ENCODE peak calls at places on chromosomes 13 and 19, in six cellular contexts. One of them, this sample, is unnamed.

GRCh38 chr13:111602874-111603273 is 282.4 kb downstream of the TEX29 start:
- DNase-seq in kidney glomerular epithelial cell: no peak
- DNase-seq in H1: no peak
- DNase-seq in activated B cell treated with CpG ODN at 0.5 μM for 24 hours: no peak
- DNase-seq in SW480: no peak
- DNase-seq in GM20000: no peak
- DNase-seq in this sample: no peak

GRCh38 chr19:15989889-15990288 is 41.1 kb downstream of the OR10H4 start:
- DNase-seq in activated B cell treated with CpG ODN at 0.5 μM for 24 hours: no peak
- DNase-seq in SW480: no peak
- DNase-seq in kidney glomerular epithelial cell: no peak
- DNase-seq in H1: no peak
- DNase-seq in GM20000: no peak
- DNase-seq in this sample: no peak

GRCh38 chr19:49887653-49888477 is 8.8 kb downstream of the IL4I1 start:
- DNase-seq in SW480: no peak
- DNase-seq in activated B cell treated with CpG ODN at 0.5 μM for 24 hours: no peak
- DNase-seq in H1: no peak
- DNase-seq in kidney glomerular epithelial cell: no peak
- DNase-seq in GM20000: no peak
- DNase-seq in this sample: no peak

GRCh38 chr19:17103177-17103576 is 27.6 kb downstream of the MYO9B start:
- DNase-seq in activated B cell treated with CpG ODN at 0.5 μM for 24 hours: no peak
- DNase-seq in GM20000: no peak
- DNase-seq in H1: peak
- DNase-seq in kidney glomerular epithelial cell: no peak
- DNase-seq in SW480: no peak
- DNase-seq in this sample: no peak

GRCh38 chr13:20128459-20128927 is 32.4 kb downstream of the GJA3 start:
- DNase-seq in GM20000: no peak
- DNase-seq in activated B cell treated with CpG ODN at 0.5 μM for 24 hours: no peak
- DNase-seq in H1: no peak
- DNase-seq in SW480: peak
- DNase-seq in kidney glomerular epithelial cell: no peak
- DNase-seq in this sample: no peak

GRCh38 chr19:17590780-17591688 is 35.6 kb downstream of the COLGALT1 start:
- DNase-seq in GM20000: no peak
- DNase-seq in activated B cell treated with CpG ODN at 0.5 μM for 24 hours: no peak
- DNase-seq in SW480: no peak
- DNase-seq in kidney glomerular epithelial cell: no peak
- DNase-seq in H1: no peak
- DNase-seq in this sample: no peak

GRCh38 chr13:80363890-80364503 is 23.1 kb upstream of the SPRY2 start:
- DNase-seq in activated B cell treated with CpG ODN at 0.5 μM for 24 hours: no peak
- DNase-seq in kidney glomerular epithelial cell: peak
- DNase-seq in SW480: peak
- DNase-seq in GM20000: no peak
- DNase-seq in H1: no peak
- DNase-seq in this sample: no peak

GRCh38 chr19:54114340-54114826 is 1.1 kb downstream of the TFPT start:
- DNase-seq in SW480: peak
- DNase-seq in H1: peak
- DNase-seq in kidney glomerular epithelial cell: no peak
- DNase-seq in activated B cell treated with CpG ODN at 0.5 μM for 24 hours: no peak
- DNase-seq in GM20000: peak
- DNase-seq in this sample: no peak

GRCh38 chr13:26721251-26721939 is 39.2 kb downstream of the GPR12 start:
- DNase-seq in H1: no peak
- DNase-seq in GM20000: peak
- DNase-seq in SW480: no peak
- DNase-seq in kidney glomerular epithelial cell: no peak
- DNase-seq in activated B cell treated with CpG ODN at 0.5 μM for 24 hours: no peak
- DNase-seq in this sample: no peak

GRCh38 chr19:15398501-15399233 is 19.1 kb upstream of the AKAP8 start:
- DNase-seq in SW480: no peak
- DNase-seq in GM20000: no peak
- DNase-seq in H1: no peak
- DNase-seq in activated B cell treated with CpG ODN at 0.5 μM for 24 hours: no peak
- DNase-seq in kidney glomerular epithelial cell: no peak
- DNase-seq in this sample: no peak

GRCh38 chr13:36555151-36555986 is 118.5 kb upstream of the SERTM1 start:
- DNase-seq in GM20000: no peak
- DNase-seq in kidney glomerular epithelial cell: no peak
- DNase-seq in H1: no peak
- DNase-seq in activated B cell treated with CpG ODN at 0.5 μM for 24 hours: no peak
- DNase-seq in SW480: no peak
- DNase-seq in this sample: no peak

GRCh38 chr19:7869910-7870511 is 4.2 kb downstream of the PRR36 start:
- DNase-seq in H1: peak
- DNase-seq in GM20000: no peak
- DNase-seq in activated B cell treated with CpG ODN at 0.5 μM for 24 hours: no peak
- DNase-seq in SW480: peak
- DNase-seq in kidney glomerular epithelial cell: no peak
- DNase-seq in this sample: no peak

GRCh38 chr19:50003810-50004419 is 21.3 kb downstream of the VRK3 start:
- DNase-seq in H1: no peak
- DNase-seq in kidney glomerular epithelial cell: peak
- DNase-seq in activated B cell treated with CpG ODN at 0.5 μM for 24 hours: no peak
- DNase-seq in GM20000: peak
- DNase-seq in SW480: peak
- DNase-seq in this sample: peak

GRCh38 chr19:35592226-35592625 is 6.3 kb downstream of the PMIS2 start:
- DNase-seq in activated B cell treated with CpG ODN at 0.5 μM for 24 hours: no peak
- DNase-seq in kidney glomerular epithelial cell: peak
- DNase-seq in H1: peak
- DNase-seq in SW480: peak
- DNase-seq in GM20000: peak
- DNase-seq in this sample: no peak

GRCh38 chr19:860481-861098 is 1.1 kb downstream of the CFD start:
- DNase-seq in SW480: peak
- DNase-seq in GM20000: peak
- DNase-seq in H1: no peak
- DNase-seq in activated B cell treated with CpG ODN at 0.5 μM for 24 hours: peak
- DNase-seq in kidney glomerular epithelial cell: no peak
- DNase-seq in this sample: no peak

GRCh38 chr13:33723365-33723764 is 94.6 kb upstream of the RFC3 start:
- DNase-seq in SW480: no peak
- DNase-seq in activated B cell treated with CpG ODN at 0.5 μM for 24 hours: no peak
- DNase-seq in GM20000: no peak
- DNase-seq in kidney glomerular epithelial cell: no peak
- DNase-seq in H1: no peak
- DNase-seq in this sample: no peak

GRCh38 chr13:20461860-20462532 is 63.7 kb downstream of the CRYL1 start:
- DNase-seq in activated B cell treated with CpG ODN at 0.5 μM for 24 hours: no peak
- DNase-seq in GM20000: no peak
- DNase-seq in H1: no peak
- DNase-seq in kidney glomerular epithelial cell: no peak
- DNase-seq in SW480: no peak
- DNase-seq in this sample: no peak

GRCh38 chr13:20125129-20125782 is 35.6 kb downstream of the GJA3 start:
- DNase-seq in H1: no peak
- DNase-seq in SW480: no peak
- DNase-seq in activated B cell treated with CpG ODN at 0.5 μM for 24 hours: no peak
- DNase-seq in kidney glomerular epithelial cell: no peak
- DNase-seq in GM20000: no peak
- DNase-seq in this sample: no peak

GRCh38 chr13:76336889-76337844 is 549.0 kb downstream of the KCTD12 start:
- DNase-seq in SW480: no peak
- DNase-seq in kidney glomerular epithelial cell: no peak
- DNase-seq in activated B cell treated with CpG ODN at 0.5 μM for 24 hours: no peak
- DNase-seq in GM20000: no peak
- DNase-seq in H1: no peak
- DNase-seq in this sample: no peak

GRCh38 chr13:83221813-83222241 is 660.4 kb downstream of the SLITRK1 start:
- DNase-seq in activated B cell treated with CpG ODN at 0.5 μM for 24 hours: no peak
- DNase-seq in SW480: no peak
- DNase-seq in H1: no peak
- DNase-seq in GM20000: no peak
- DNase-seq in kidney glomerular epithelial cell: no peak
- DNase-seq in this sample: no peak

GRCh38 chr13:108860418-108860817 is 231.0 kb downstream of the MYO16 start:
- DNase-seq in kidney glomerular epithelial cell: no peak
- DNase-seq in SW480: no peak
- DNase-seq in GM20000: no peak
- DNase-seq in activated B cell treated with CpG ODN at 0.5 μM for 24 hours: no peak
- DNase-seq in H1: no peak
- DNase-seq in this sample: no peak

GRCh38 chr19:19643158-19644053 is at the start of gene GMIP:
- DNase-seq in H1: peak
- DNase-seq in SW480: peak
- DNase-seq in kidney glomerular epithelial cell: peak
- DNase-seq in activated B cell treated with CpG ODN at 0.5 μM for 24 hours: peak
- DNase-seq in GM20000: peak
- DNase-seq in this sample: peak

GRCh38 chr19:39771751-39772150 is 6.9 kb upstream of the LEUTX start:
- DNase-seq in GM20000: no peak
- DNase-seq in activated B cell treated with CpG ODN at 0.5 μM for 24 hours: no peak
- DNase-seq in kidney glomerular epithelial cell: no peak
- DNase-seq in H1: no peak
- DNase-seq in SW480: no peak
- DNase-seq in this sample: no peak

GRCh38 chr13:47237571-47237970 is 340.7 kb upstream of the HTR2A start:
- DNase-seq in activated B cell treated with CpG ODN at 0.5 μM for 24 hours: no peak
- DNase-seq in H1: no peak
- DNase-seq in kidney glomerular epithelial cell: no peak
- DNase-seq in GM20000: no peak
- DNase-seq in SW480: no peak
- DNase-seq in this sample: no peak

GRCh38 chr19:45496349-45496953 is 396 bp downstream of the RTN2 start:
- DNase-seq in H1: peak
- DNase-seq in kidney glomerular epithelial cell: no peak
- DNase-seq in GM20000: peak
- DNase-seq in SW480: no peak
- DNase-seq in activated B cell treated with CpG ODN at 0.5 μM for 24 hours: peak
- DNase-seq in this sample: no peak

GRCh38 chr19:313169-313987 is 22.2 kb upstream of the PLPP2 start:
- DNase-seq in GM20000: no peak
- DNase-seq in kidney glomerular epithelial cell: no peak
- DNase-seq in H1: no peak
- DNase-seq in SW480: no peak
- DNase-seq in activated B cell treated with CpG ODN at 0.5 μM for 24 hours: no peak
- DNase-seq in this sample: no peak

GRCh38 chr13:109900320-109900719 is 113.9 kb upstream of the IRS2 start:
- DNase-seq in H1: no peak
- DNase-seq in kidney glomerular epithelial cell: no peak
- DNase-seq in GM20000: no peak
- DNase-seq in activated B cell treated with CpG ODN at 0.5 μM for 24 hours: no peak
- DNase-seq in SW480: no peak
- DNase-seq in this sample: no peak

This sample was measured in GOT3.